ENCODE peak calls at places on chromosomes 6 and 20, in four cellular contexts. One of them, this sample, is unnamed.

GRCh38 chr6:112432853-112433252 is 85.7 kb downstream of the RFPL4B start:
- DNase-seq in sigmoid colon: no peak
- DNase-seq in HCT116: no peak
- DNase-seq in AG04450: no peak
- DNase-seq in this sample: no peak

GRCh38 chr20:1397710-1398109 is 4.9 kb upstream of the FKBP1A start:
- DNase-seq in sigmoid colon: no peak
- DNase-seq in HCT116: no peak
- DNase-seq in AG04450: no peak
- DNase-seq in this sample: no peak

GRCh38 chr20:41631826-41632225 is 13.6 kb upstream of the CHD6 start:
- DNase-seq in sigmoid colon: no peak
- DNase-seq in HCT116: no peak
- DNase-seq in AG04450: no peak
- DNase-seq in this sample: no peak

GRCh38 chr6:125526007-125526720 is 223.3 kb upstream of the HEY2 start:
- DNase-seq in sigmoid colon: no peak
- DNase-seq in HCT116: no peak
- DNase-seq in AG04450: no peak
- DNase-seq in this sample: no peak

GRCh38 chr6:20211941-20212391 is 303 bp downstream of the MBOAT1 start:
- DNase-seq in sigmoid colon: no peak
- DNase-seq in HCT116: no peak
- DNase-seq in AG04450: no peak
- DNase-seq in this sample: peak; percentile 11

GRCh38 chr6:55694148-55694547 is 115.2 kb upstream of the HMGCLL1 start:
- DNase-seq in sigmoid colon: no peak
- DNase-seq in HCT116: no peak
- DNase-seq in AG04450: peak; percentile 68
- DNase-seq in this sample: peak; percentile 62

GRCh38 chr6:125232466-125232865 is 69.3 kb downstream of the HDDC2 start:
- DNase-seq in sigmoid colon: no peak
- DNase-seq in HCT116: no peak
- DNase-seq in AG04450: no peak
- DNase-seq in this sample: no peak

GRCh38 chr6:54103485-54103884 is 7.8 kb upstream of the MLIP start:
- DNase-seq in sigmoid colon: no peak
- DNase-seq in HCT116: no peak
- DNase-seq in AG04450: no peak
- DNase-seq in this sample: no peak

GRCh38 chr6:18246205-18246604 is 18.1 kb downstream of the DEK start:
- DNase-seq in sigmoid colon: no peak
- DNase-seq in HCT116: no peak
- DNase-seq in AG04450: no peak
- DNase-seq in this sample: no peak

GRCh38 chr6:33029297-33030184 is 20.1 kb upstream of the HLA-DOA start:
- DNase-seq in sigmoid colon: no peak
- DNase-seq in HCT116: no peak
- DNase-seq in AG04450: no peak
- DNase-seq in this sample: no peak

GRCh38 chr20:47726632-47727031 is 58.6 kb downstream of the SULF2 start:
- DNase-seq in sigmoid colon: no peak
- DNase-seq in HCT116: no peak
- DNase-seq in AG04450: no peak
- DNase-seq in this sample: no peak

GRCh38 chr6:7621761-7622160 is 31.8 kb downstream of the SNRNP48 start:
- DNase-seq in sigmoid colon: no peak
- DNase-seq in HCT116: no peak
- DNase-seq in AG04450: no peak
- DNase-seq in this sample: no peak

GRCh38 chr6:157265186-157265585 is 58.1 kb downstream of the TMEM242 start:
- DNase-seq in sigmoid colon: peak; percentile 38
- DNase-seq in HCT116: no peak
- DNase-seq in AG04450: no peak
- DNase-seq in this sample: no peak

GRCh38 chr6:47479156-47479541 is 1.6 kb downstream of the CD2AP start:
- DNase-seq in sigmoid colon: no peak
- DNase-seq in HCT116: no peak
- DNase-seq in AG04450: no peak
- DNase-seq in this sample: no peak

GRCh38 chr6:147769496-147770087 is 261.1 kb downstream of the SAMD5 start:
- DNase-seq in sigmoid colon: no peak
- DNase-seq in HCT116: no peak
- DNase-seq in AG04450: no peak
- DNase-seq in this sample: peak; percentile 45

GRCh38 chr6:30881392-30881986 is 2.8 kb upstream of the DDR1 start:
- DNase-seq in sigmoid colon: no peak
- DNase-seq in HCT116: no peak
- DNase-seq in AG04450: no peak
- DNase-seq in this sample: no peak

GRCh38 chr20:47854687-47855212 is 69.5 kb upstream of the SULF2 start:
- DNase-seq in sigmoid colon: no peak
- DNase-seq in HCT116: peak; percentile 58
- DNase-seq in AG04450: peak; percentile 7
- DNase-seq in this sample: peak; percentile 8

GRCh38 chr6:14596410-14596809 is 478.8 kb downstream of the CD83 start:
- DNase-seq in sigmoid colon: peak; percentile 68
- DNase-seq in HCT116: peak; percentile 3
- DNase-seq in AG04450: no peak
- DNase-seq in this sample: peak; percentile 7

GRCh38 chr6:31041372-31041974 is 31.2 kb downstream of the MUC22 start:
- DNase-seq in sigmoid colon: no peak
- DNase-seq in HCT116: no peak
- DNase-seq in AG04450: no peak
- DNase-seq in this sample: no peak

GRCh38 chr6:140897804-140898573 is 1234.7 kb upstream of the GJE1 start:
- DNase-seq in sigmoid colon: peak; percentile 70
- DNase-seq in HCT116: peak; percentile 67
- DNase-seq in AG04450: no peak
- DNase-seq in this sample: no peak

DNA sequence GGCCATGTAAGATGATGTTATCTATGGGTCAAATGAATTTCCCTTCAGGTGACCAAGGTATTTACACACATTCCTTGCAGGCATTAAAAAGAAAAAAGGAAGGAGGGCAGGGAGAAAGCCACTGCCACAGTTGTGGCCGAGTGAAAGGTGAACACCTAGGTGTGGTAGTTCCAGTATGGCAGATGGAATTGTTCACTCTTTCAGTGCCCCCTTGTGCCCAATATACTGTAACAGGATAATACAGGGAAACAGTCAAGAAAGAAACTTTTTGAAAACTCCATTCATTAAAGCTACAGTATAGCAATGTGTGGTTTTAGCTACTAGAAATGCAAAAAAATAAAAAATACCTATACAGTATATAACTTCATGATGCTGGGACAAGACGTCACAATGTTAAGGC is 52.1 kb downstream of the BMP2 start:
- DNase-seq in sigmoid colon: no peak
- DNase-seq in HCT116: no peak
- DNase-seq in AG04450: no peak
- DNase-seq in this sample: no peak
- TF ChIP-seq CTCF in sigmoid colon: no peak
- TF ChIP-seq CTCF in HCT116: no peak
- TF ChIP-seq CTCF in AG04450: peak; percentile 13
- TF ChIP-seq CTCF in this sample: peak; percentile 44

GRCh38 chr6:98384334-98384733 is 450.0 kb upstream of the POU3F2 start:
- DNase-seq in sigmoid colon: no peak
- DNase-seq in HCT116: no peak
- DNase-seq in AG04450: no peak
- DNase-seq in this sample: no peak
- H3K4me3 ChIP-seq in sigmoid colon: no peak overlapping the region
- H3K4me3 ChIP-seq in HCT116: no peak overlapping the region
- H3K4me3 ChIP-seq in AG04450: no peak overlapping the region
- H3K4me3 ChIP-seq in this sample: no peak overlapping the region

DNA sequence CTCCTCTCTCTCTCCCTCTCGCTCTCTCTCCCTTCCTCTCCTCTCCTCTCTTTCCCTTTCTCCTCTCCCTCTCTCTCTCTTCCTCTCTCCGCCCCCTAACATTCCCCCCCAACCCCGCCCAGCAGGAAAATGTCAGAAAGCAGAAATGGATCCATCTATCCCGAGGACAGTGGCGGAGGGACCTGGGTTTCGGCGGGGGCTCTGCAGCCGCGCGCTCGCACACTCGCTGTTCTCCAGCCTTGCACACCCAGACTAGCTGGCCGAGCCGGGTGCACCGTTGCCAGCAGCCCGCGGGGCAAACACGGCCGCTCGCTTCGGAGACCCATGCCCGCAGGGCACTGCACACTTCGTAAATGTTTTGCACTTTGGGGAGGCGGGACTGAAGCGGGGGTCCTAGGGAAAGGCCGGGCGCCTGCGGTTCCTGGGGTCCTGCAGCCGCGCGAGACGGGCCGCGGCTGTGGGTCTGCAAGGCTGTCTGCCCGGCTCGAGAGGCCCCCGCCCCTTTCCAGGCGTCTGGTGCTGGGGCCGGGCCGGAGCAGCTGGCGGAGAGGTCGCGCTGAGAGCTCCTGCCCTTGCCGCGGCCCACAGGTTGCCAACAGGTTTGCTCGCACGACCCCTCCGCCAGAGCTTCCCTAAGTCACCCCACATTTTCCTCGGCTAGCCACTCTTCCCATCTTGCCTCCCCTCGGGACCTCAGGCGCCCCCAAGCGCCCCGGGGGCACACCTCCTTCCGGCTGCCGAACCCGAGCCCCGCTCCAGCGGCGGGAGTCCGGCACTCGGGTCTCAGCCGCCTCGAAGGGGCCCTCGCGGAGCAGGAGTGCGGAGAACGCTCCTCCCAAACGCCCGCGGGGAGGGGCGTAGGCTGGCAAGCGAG is 818 bp upstream of the MDGA1 start:
- DNase-seq in sigmoid colon: peak; percentile 72
- DNase-seq in HCT116: peak; percentile 24
- DNase-seq in AG04450: no peak
- DNase-seq in this sample: no peak
- TF ChIP-seq CTCF in sigmoid colon: no peak
- TF ChIP-seq CTCF in HCT116: no peak
- TF ChIP-seq CTCF in AG04450: no peak
- TF ChIP-seq CTCF in this sample: no peak

DNA sequence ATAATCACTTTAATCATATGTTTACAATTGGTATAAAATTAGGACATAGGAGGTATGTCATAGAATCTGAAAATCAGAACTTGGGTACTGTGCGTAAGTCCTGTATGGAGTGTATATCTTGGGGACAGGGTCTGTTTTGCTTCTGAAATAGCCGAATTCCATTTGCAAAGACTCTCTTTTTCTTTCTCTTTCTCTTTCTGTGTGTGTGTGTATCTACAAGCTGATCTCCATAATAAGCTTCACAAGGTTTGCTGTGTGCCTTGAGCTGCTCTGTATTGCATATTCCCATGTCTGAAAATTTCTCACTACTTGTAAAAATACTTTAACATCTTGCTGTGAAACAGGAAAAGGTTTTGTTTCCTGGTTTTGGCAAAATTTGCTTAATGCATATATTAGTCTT is 29.5 kb downstream of the STX11 start:
- DNase-seq in sigmoid colon: no peak
- DNase-seq in HCT116: no peak
- DNase-seq in AG04450: no peak
- DNase-seq in this sample: no peak
- H3K4me3 ChIP-seq in sigmoid colon: no peak overlapping the region
- H3K4me3 ChIP-seq in HCT116: no peak overlapping the region
- H3K4me3 ChIP-seq in AG04450: no peak overlapping the region
- H3K4me3 ChIP-seq in this sample: no peak overlapping the region

GRCh38 chr6:68651018-68651985 is 16.2 kb downstream of the ADGRB3 start:
- DNase-seq in sigmoid colon: no peak
- DNase-seq in HCT116: no peak
- DNase-seq in AG04450: no peak
- DNase-seq in this sample: no peak

GRCh38 chr6:68650142-68650541 is 15.1 kb downstream of the ADGRB3 start:
- DNase-seq in sigmoid colon: no peak
- DNase-seq in HCT116: no peak
- DNase-seq in AG04450: no peak
- DNase-seq in this sample: no peak

GRCh38 chr6:68653074-68653705 is 18.1 kb downstream of the ADGRB3 start:
- DNase-seq in sigmoid colon: no peak
- DNase-seq in HCT116: no peak
- DNase-seq in AG04450: no peak
- DNase-seq in this sample: no peak

GRCh38 chr6:68653706-68654089 is 18.6 kb downstream of the ADGRB3 start:
- DNase-seq in sigmoid colon: no peak
- DNase-seq in HCT116: no peak
- DNase-seq in AG04450: no peak
- DNase-seq in this sample: no peak

DNA sequence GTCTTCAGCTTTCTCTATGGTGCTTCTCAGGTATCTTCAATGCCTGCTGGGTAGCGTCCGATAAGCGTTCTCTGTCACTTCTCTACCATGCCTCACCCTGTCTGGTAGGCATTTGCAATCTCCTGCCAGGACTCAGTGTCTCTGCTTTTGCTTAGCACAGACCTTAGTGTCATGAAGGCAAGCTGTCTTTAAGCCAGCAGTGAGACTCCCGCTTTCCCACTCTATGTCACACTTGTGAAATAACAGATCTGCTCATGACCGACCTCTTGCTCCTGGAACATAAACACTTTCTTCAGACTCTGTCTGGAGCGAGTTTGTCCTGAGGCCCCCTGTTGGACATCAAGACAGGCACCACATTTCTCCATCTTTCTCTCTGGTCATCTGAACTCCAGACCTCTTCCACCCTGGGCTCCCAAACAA is 17.0 kb downstream of the ADGRB3 start:
- DNase-seq in sigmoid colon: no peak
- DNase-seq in HCT116: no peak
- DNase-seq in AG04450: no peak
- DNase-seq in this sample: no peak
- TF ChIP-seq CTCF in sigmoid colon: no peak
- TF ChIP-seq CTCF in HCT116: no peak
- TF ChIP-seq CTCF in AG04450: no peak
- TF ChIP-seq CTCF in this sample: no peak

GRCh38 chr20:3172126-3172932 is 1.0 kb downstream of the LZTS3 start:
- DNase-seq in sigmoid colon: peak; percentile 55
- DNase-seq in HCT116: no peak
- DNase-seq in AG04450: no peak
- DNase-seq in this sample: no peak
- H3K4me3 ChIP-seq in sigmoid colon: peak overlapping the region; percentile 65
- H3K4me3 ChIP-seq in HCT116: peak overlapping the region; percentile 89
- H3K4me3 ChIP-seq in AG04450: peak overlapping the region; percentile 82
- H3K4me3 ChIP-seq in this sample: peak overlapping the region; percentile 73

GRCh38 chr6:1363729-1364572 is 25.4 kb upstream of the FOXF2 start:
- DNase-seq in sigmoid colon: peak; percentile 72
- DNase-seq in HCT116: peak; percentile 18
- DNase-seq in AG04450: no peak
- DNase-seq in this sample: no peak
- TF ChIP-seq CTCF in sigmoid colon: no peak
- TF ChIP-seq CTCF in HCT116: peak; percentile 55
- TF ChIP-seq CTCF in AG04450: peak; percentile 36
- TF ChIP-seq CTCF in this sample: peak; percentile 36

GRCh38 chr6:146244630-146245143 is 215.8 kb downstream of the GRM1 start:
- DNase-seq in sigmoid colon: no peak
- DNase-seq in HCT116: no peak
- DNase-seq in AG04450: no peak
- DNase-seq in this sample: no peak

GRCh38 chr6:146240307-146240706 is 211.4 kb downstream of the GRM1 start:
- DNase-seq in sigmoid colon: no peak
- DNase-seq in HCT116: no peak
- DNase-seq in AG04450: no peak
- DNase-seq in this sample: no peak

DNA sequence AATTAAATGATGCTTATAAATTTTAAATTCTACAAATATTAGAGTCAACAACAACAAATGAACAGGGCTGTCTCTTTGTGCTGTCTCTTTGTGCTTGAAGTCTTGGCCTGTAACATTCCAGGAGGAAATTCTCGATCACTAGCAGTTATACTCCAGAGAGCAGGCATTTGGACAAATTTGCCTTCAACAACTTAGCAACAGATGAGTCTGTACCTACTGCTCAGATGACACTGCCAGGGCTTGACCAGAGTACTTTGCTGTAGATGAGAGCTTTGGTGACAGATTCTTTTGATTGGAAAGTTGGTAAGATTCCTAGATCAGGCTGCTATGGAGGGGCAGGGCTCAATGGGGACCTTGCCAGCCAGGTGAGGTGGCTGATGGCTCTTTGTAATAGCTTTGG is 217.2 kb downstream of the GRM1 start:
- DNase-seq in sigmoid colon: no peak
- DNase-seq in HCT116: no peak
- DNase-seq in AG04450: no peak
- DNase-seq in this sample: no peak
- H3K4me3 ChIP-seq in sigmoid colon: no peak overlapping the region
- H3K4me3 ChIP-seq in HCT116: no peak overlapping the region
- H3K4me3 ChIP-seq in AG04450: no peak overlapping the region
- H3K4me3 ChIP-seq in this sample: no peak overlapping the region